ENCODE peak calls at places on chromosome 7, in five cellular contexts. Q, J, T, A and S are unnamed samples.

GRCh38 chr7:15459018-15459621 is 102.7 kb downstream of the AGMO start:
- DNase-seq in Q (peak), J (peak), T (no peak), A (peak), S (peak)

GRCh38 chr7:71509381-71509780 is 377.4 kb downstream of the GALNT17 start:
- DNase-seq in Q (no peak), J (no peak), T (no peak), A (no peak), S (no peak)

GRCh38 chr7:88337556-88337955 is 30.9 kb upstream of the STEAP4 start:
- DNase-seq in Q (peak), J (no peak), T (no peak), A (peak), S (no peak)

GRCh38 chr7:92155108-92155755 is 21.0 kb upstream of the CYP51A1 start:
- DNase-seq in Q (no peak), J (no peak), T (no peak), A (no peak), S (no peak)

GRCh38 chr7:94266278-94266677 is 128.4 kb upstream of the COL1A2 start:
- DNase-seq in Q (peak), J (no peak), T (peak), A (no peak), S (peak)

GRCh38 chr7:33836797-33837355 is 68.5 kb upstream of the BMPER start:
- DNase-seq in Q (no peak), J (no peak), T (peak), A (no peak), S (no peak)

GRCh38 chr7:16636533-16637173 is 8.9 kb downstream of the ANKMY2 start:
- DNase-seq in Q (no peak), J (no peak), T (no peak), A (no peak), S (no peak)

GRCh38 chr7:42883950-42884349 is 27.9 kb downstream of the C7orf25 start:
- DNase-seq in Q (peak), J (peak), T (peak), A (no peak), S (no peak)

GRCh38 chr7:44489955-44490350 is 505 bp downstream of the NUDCD3 start:
- DNase-seq in Q (peak), J (no peak), T (no peak), A (peak), S (no peak)

GRCh38 chr7:11026452-11027359 is 53.0 kb downstream of the PHF14 start:
- DNase-seq in Q (no peak), J (no peak), T (no peak), A (no peak), S (no peak)

GRCh38 chr7:35723011-35723410 is 28.1 kb upstream of the HERPUD2 start:
- DNase-seq in Q (no peak), J (no peak), T (peak), A (peak), S (no peak)